ENCODE peak calls at places on chromosomes 6 and 20, in nine cellular contexts. M, C, O, Y, A, J, S, L and K are unnamed samples.

GRCh38 chr20:57399587-57400261 is 8.5 kb downstream of the RBM38 start:
- DNase-seq in M (no peak), C (no peak), O (no peak), L (no peak), A (peak; percentile 53), S (no peak), J (no peak), Y (no peak), K (no peak)

GRCh38 chr6:157058574-157058973 is 264.7 kb downstream of the TMEM242 start:
- DNase-seq in L (no peak), M (no peak), A (no peak), S (no peak), J (no peak), C (no peak), O (no peak), Y (no peak), K (no peak)

GRCh38 chr6:32153252-32153834 is 598 bp upstream of the PPT2 start:
- DNase-seq in O (no peak), S (no peak), A (no peak), Y (peak; percentile 62), C (no peak), J (no peak), L (no peak), M (no peak), K (peak; percentile 45)

GRCh38 chr20:44644384-44645131 is 6.9 kb downstream of the ADA start:
- DNase-seq in C (no peak), J (no peak), Y (no peak), M (no peak), S (no peak), A (no peak), O (no peak), L (no peak), K (no peak)

GRCh38 chr6:34673079-34673478 is 23.5 kb downstream of the ILRUN start:
- DNase-seq in A (no peak), Y (no peak), C (no peak), J (no peak), S (no peak), O (no peak), L (no peak), M (no peak), K (no peak)

GRCh38 chr6:25137497-25137896 is 141.7 kb upstream of the CARMIL1 start:
- DNase-seq in A (no peak), C (no peak), M (no peak), J (no peak), S (no peak), O (no peak), L (no peak), Y (no peak), K (no peak)

GRCh38 chr6:153160221-153160620 is 29.1 kb upstream of the RGS17 start:
- DNase-seq in C (no peak), J (no peak), S (no peak), Y (no peak), A (no peak), M (no peak), O (no peak), L (no peak), K (no peak)

GRCh38 chr20:51350941-51351631 is 191.4 kb downstream of the NFATC2 start:
- DNase-seq in L (no peak), Y (no peak), A (no peak), C (no peak), M (no peak), J (no peak), S (no peak), O (no peak), K (peak; percentile 74)

GRCh38 chr6:37675606-37676005 is 22.1 kb downstream of the MDGA1 start:
- DNase-seq in L (no peak), O (no peak), C (no peak), J (no peak), M (no peak), S (no peak), A (no peak), Y (no peak), K (no peak)

GRCh38 chr6:136547336-136547735 is 2.9 kb downstream of the MAP7 start:
- DNase-seq in J (no peak), M (no peak), A (no peak), C (no peak), Y (peak; percentile 33), L (no peak), S (no peak), O (no peak), K (no peak)

GRCh38 chr20:57124346-57124745 is 142.1 kb downstream of the BMP7 start:
- DNase-seq in L (no peak), C (no peak), S (no peak), J (no peak), O (no peak), A (no peak), Y (no peak), M (no peak), K (no peak)

GRCh38 chr6:137819740-137820139 is 47.3 kb upstream of the TNFAIP3 start:
- DNase-seq in O (no peak), Y (no peak), S (no peak), M (no peak), A (no peak), L (peak; percentile 33), J (no peak), C (no peak), K (no peak)